ENCODE peak calls at places on chromosomes 16 and 17, in seven cellular contexts. One of them, this sample, is unnamed.

GRCh38 chr16:89197633-89198416 is 2.5 kb downstream of the SLC22A31 start:
- DNase-seq in C1 segment of cervical spinal cord: no peak
- DNase-seq in nucleus accumbens: no peak
- DNase-seq in left kidney: no peak
- DNase-seq in neural crest cell: no peak
- DNase-seq in RPMI7951: no peak
- DNase-seq in GM18507: no peak
- DNase-seq in this sample: peak

GRCh38 chr17:6536053-6536452 is 20.3 kb downstream of the PITPNM3 start:
- DNase-seq in C1 segment of cervical spinal cord: no peak
- DNase-seq in nucleus accumbens: no peak
- DNase-seq in left kidney: no peak
- DNase-seq in neural crest cell: no peak
- DNase-seq in RPMI7951: no peak
- DNase-seq in GM18507: no peak
- DNase-seq in this sample: no peak

GRCh38 chr17:8212312-8213180 is 2.2 kb upstream of the AURKB start:
- DNase-seq in C1 segment of cervical spinal cord: no peak
- DNase-seq in nucleus accumbens: no peak
- DNase-seq in left kidney: no peak
- DNase-seq in neural crest cell: no peak
- DNase-seq in RPMI7951: no peak
- DNase-seq in GM18507: no peak
- DNase-seq in this sample: no peak

GRCh38 chr17:9162275-9162985 is 141.1 kb downstream of the NTN1 start:
- DNase-seq in C1 segment of cervical spinal cord: no peak
- DNase-seq in nucleus accumbens: no peak
- DNase-seq in left kidney: no peak
- DNase-seq in neural crest cell: peak
- DNase-seq in RPMI7951: no peak
- DNase-seq in GM18507: no peak
- DNase-seq in this sample: no peak

GRCh38 chr16:12059216-12059769 is 82.8 kb downstream of the SNX29 start:
- DNase-seq in C1 segment of cervical spinal cord: no peak
- DNase-seq in nucleus accumbens: no peak
- DNase-seq in left kidney: no peak
- DNase-seq in neural crest cell: no peak
- DNase-seq in RPMI7951: peak
- DNase-seq in GM18507: no peak
- DNase-seq in this sample: no peak

GRCh38 chr17:68600881-68601564 is at the start of gene FAM20A:
- DNase-seq in C1 segment of cervical spinal cord: no peak
- DNase-seq in nucleus accumbens: no peak
- DNase-seq in left kidney: peak
- DNase-seq in neural crest cell: peak
- DNase-seq in RPMI7951: peak
- DNase-seq in GM18507: no peak
- DNase-seq in this sample: peak

GRCh38 chr16:66510298-66510697 is 39.6 kb downstream of the TK2 start:
- DNase-seq in C1 segment of cervical spinal cord: no peak
- DNase-seq in nucleus accumbens: no peak
- DNase-seq in left kidney: no peak
- DNase-seq in neural crest cell: no peak
- DNase-seq in RPMI7951: no peak
- DNase-seq in GM18507: no peak
- DNase-seq in this sample: no peak

GRCh38 chr17:14886200-14886739 is 378.9 kb downstream of the PMP22 start:
- DNase-seq in C1 segment of cervical spinal cord: no peak
- DNase-seq in nucleus accumbens: no peak
- DNase-seq in left kidney: no peak
- DNase-seq in neural crest cell: no peak
- DNase-seq in RPMI7951: peak
- DNase-seq in GM18507: no peak
- DNase-seq in this sample: peak

GRCh38 chr17:55735784-55736405 is 13.2 kb upstream of the TMEM100 start:
- DNase-seq in C1 segment of cervical spinal cord: no peak
- DNase-seq in nucleus accumbens: no peak
- DNase-seq in left kidney: peak
- DNase-seq in neural crest cell: peak
- DNase-seq in RPMI7951: peak
- DNase-seq in GM18507: peak
- DNase-seq in this sample: peak

GRCh38 chr17:3735515-3735914 is 11.8 kb downstream of the HASPIN start:
- DNase-seq in C1 segment of cervical spinal cord: no peak
- DNase-seq in nucleus accumbens: no peak
- DNase-seq in left kidney: no peak
- DNase-seq in neural crest cell: no peak
- DNase-seq in RPMI7951: no peak
- DNase-seq in GM18507: no peak
- DNase-seq in this sample: no peak

GRCh38 chr16:26316683-26317464 is 625.1 kb downstream of the HS3ST4 start:
- DNase-seq in C1 segment of cervical spinal cord: no peak
- DNase-seq in nucleus accumbens: no peak
- DNase-seq in left kidney: peak
- DNase-seq in neural crest cell: peak
- DNase-seq in RPMI7951: no peak
- DNase-seq in GM18507: no peak
- DNase-seq in this sample: no peak

This sample was measured in NCI-H69.